ENCODE peak calls at places on chromosome 21, in five cellular contexts. E, P, I, Z and O are unnamed samples.

GRCh38 chr21:35428489-35428888 is 379.4 kb upstream of the RUNX1 start:
- DNase-seq in I (no peak), Z (peak), E (no peak), P (no peak), O (no peak)

GRCh38 chr21:45581322-45581712 is 39.1 kb upstream of the SLC19A1 start:
- DNase-seq in I (no peak), Z (no peak), P (no peak), E (no peak), O (no peak)

GRCh38 chr21:37862536-37862935 is 53.7 kb downstream of the KCNJ6 start:
- DNase-seq in Z (peak), P (no peak), E (no peak), I (no peak), O (peak)

GRCh38 chr21:39852021-39852721 is 15.1 kb upstream of the PCP4 start:
- DNase-seq in E (no peak), Z (peak), I (no peak), P (no peak), O (no peak)

GRCh38 chr21:45981641-45982255 is at the start of gene COL6A1:
- DNase-seq in P (no peak), I (no peak), Z (peak), E (peak), O (peak)

GRCh38 chr21:34018910-34019309 is 54.5 kb upstream of the MRPS6 start:
- DNase-seq in P (no peak), I (peak), E (no peak), Z (no peak), O (no peak)

GRCh38 chr21:35578831-35579470 is 481.4 kb downstream of the SETD4 start:
- DNase-seq in P (no peak), E (peak), I (no peak), Z (peak), O (no peak)

GRCh38 chr21:46069166-46069565 is 28.7 kb upstream of the COL6A2 start:
- DNase-seq in E (no peak), Z (no peak), I (no peak), P (no peak), O (no peak)

GRCh38 chr21:42401820-42402251 is 1.9 kb upstream of the UBASH3A start:
- DNase-seq in P (no peak), I (no peak), E (no peak), Z (no peak), O (no peak)

GRCh38 chr21:32089771-32090170 is 189.1 kb downstream of the MIS18A start:
- DNase-seq in Z (no peak), P (no peak), E (no peak), I (no peak), O (no peak)

GRCh38 chr21:39388038-39388810 is 39.3 kb upstream of the HMGN1 start:
- DNase-seq in E (peak), I (peak), Z (peak), P (peak), O (peak)

GRCh38 chr21:39088831-39089380 is 94.3 kb downstream of the PSMG1 start:
- DNase-seq in I (no peak), Z (peak), P (no peak), E (no peak), O (no peak)

GRCh38 chr21:38794978-38795377 is 10.8 kb upstream of the ETS2 start:
- DNase-seq in Z (no peak), P (no peak), E (no peak), I (no peak), O (no peak)

GRCh38 chr21:28908351-28908750 is 84.3 kb downstream of the LTN1 start:
- DNase-seq in Z (no peak), E (no peak), I (no peak), P (no peak), O (no peak)

GRCh38 chr21:17738171-17738953 is 80.8 kb downstream of the C21orf91 start:
- DNase-seq in I (no peak), Z (peak), E (no peak), P (no peak), O (no peak)

GRCh38 chr21:33286600-33287456 is 20.7 kb downstream of the IL10RB start:
- DNase-seq in E (no peak), Z (peak), I (no peak), P (no peak), O (no peak)

GRCh38 chr21:33171584-33172169 is 58.1 kb upstream of the IFNAR2 start:
- DNase-seq in E (no peak), P (no peak), I (no peak), Z (no peak), O (no peak)

GRCh38 chr21:41899431-41900202 is 20.5 kb upstream of the PRDM15 start:
- DNase-seq in Z (no peak), E (no peak), I (no peak), P (no peak), O (no peak)

GRCh38 chr21:30340714-30341573 is 3.5 kb upstream of the KRTAP27-1 start:
- DNase-seq in P (no peak), I (no peak), Z (peak), E (peak), O (peak)

GRCh38 chr21:26965091-26965566 is 1.8 kb downstream of the ADAMTS5 start:
- DNase-seq in P (no peak), I (no peak), Z (no peak), E (no peak), O (no peak)

GRCh38 chr21:25912402-25912746 is 177.6 kb downstream of the GABPA start:
- DNase-seq in I (no peak), P (no peak), E (no peak), Z (no peak), O (no peak)

GRCh38 chr21:37249112-37249904 is 17.8 kb downstream of the VPS26C start:
- DNase-seq in Z (no peak), P (no peak), I (no peak), E (no peak), O (no peak)

GRCh38 chr21:43825936-43826622 is 36.7 kb downstream of the RRP1 start:
- DNase-seq in P (no peak), Z (no peak), E (no peak), I (no peak), O (no peak)

GRCh38 chr21:44845418-44846200 is 27.7 kb upstream of the SUMO3 start:
- DNase-seq in I (no peak), Z (peak), P (peak), E (peak), O (peak)

GRCh38 chr21:44932366-44933181 is 7.3 kb upstream of the SLX9 start:
- DNase-seq in Z (no peak), I (no peak), E (peak), P (no peak), O (peak)

GRCh38 chr21:34770581-34770980 is 101.8 kb downstream of the CLIC6 start:
- DNase-seq in Z (no peak), E (no peak), I (no peak), P (no peak), O (no peak)

GRCh38 chr21:26982767-26983166 is 15.9 kb upstream of the ADAMTS5 start:
- DNase-seq in P (no peak), E (no peak), I (no peak), Z (peak), O (no peak)

GRCh38 chr21:38562182-38562581 is 63.9 kb upstream of the ERG start:
- DNase-seq in E (no peak), Z (no peak), P (no peak), I (no peak), O (no peak)

GRCh38 chr21:25036775-25037174 is 570.5 kb downstream of the MRPL39 start:
- DNase-seq in P (no peak), Z (no peak), I (no peak), E (no peak), O (no peak)

GRCh38 chr21:18521204-18521603 is 117.6 kb upstream of the TMPRSS15 start:
- DNase-seq in Z (no peak), E (no peak), I (no peak), P (no peak), O (no peak)

GRCh38 chr21:28538987-28539622 is 453.6 kb downstream of the LTN1 start:
- DNase-seq in I (no peak), P (no peak), Z (peak), E (no peak), O (no peak)

GRCh38 chr21:45142469-45142868 is 68.1 kb downstream of the ADARB1 start:
- DNase-seq in I (no peak), E (no peak), P (peak), Z (peak), O (no peak)

GRCh38 chr21:45590246-45590725 is 48.0 kb upstream of the SLC19A1 start:
- DNase-seq in Z (no peak), P (no peak), E (peak), I (no peak), O (peak)

GRCh38 chr21:26842300-26842699 is 2.9 kb downstream of the ADAMTS1 start:
- DNase-seq in Z (no peak), E (no peak), I (no peak), P (no peak), O (no peak)

GRCh38 chr21:31930001-31930400 is 57.2 kb downstream of the HUNK start:
- DNase-seq in E (no peak), I (no peak), P (no peak), Z (no peak), O (no peak)